ENCODE peak calls at places on chromosomes 4 and X, in seven cellular contexts. O is dermis microvascular lymphatic vessel endothelial cell; P is HCT116; X is endothelial cell; T is activated T-cell treated with anti-CD3 and anti-CD28 coated beads, Interleukin-2, amount 50 U/mL, for 4 hours; M is NCI-H2171 treated with DMSO at 0.1 percent for 48 hours; G is retina. W is an unnamed sample.
A peak's percentile ranks its signal among the peaks of the same experiment; 100 is the strongest.

GRCh38 chr4:164239976-164240375 is 514.0 kb upstream of the SMIM31 start:
- DNase-seq in O (no peak), P (no peak), X (no peak), T (no peak), M (no peak), G (no peak), W (peak; percentile 22)

GRCh38 chr4:136283973-136284372 is 1248.3 kb downstream of the PCDH18 start:
- DNase-seq in O (no peak), P (no peak), X (no peak), T (no peak), M (no peak), G (no peak), W (no peak)

GRCh38 chrX:129773649-129774458 is 5.9 kb upstream of the SASH3 start:
- DNase-seq in O (no peak), P (no peak), X (no peak), T (no peak), M (no peak), G (no peak), W (no peak)

GRCh38 chr4:118811008-118811764 is 24.7 kb downstream of the SEC24D start:
- DNase-seq in O (no peak), P (no peak), X (no peak), T (no peak), M (no peak), G (no peak), W (no peak)

GRCh38 chr4:68906238-68907137 is 45.1 kb downstream of the UGT2A3 start:
- DNase-seq in O (no peak), P (no peak), X (peak; percentile 14), T (no peak), M (no peak), G (no peak), W (no peak)

GRCh38 chrX:78712381-78712780 is 35.1 kb upstream of the LPAR4 start:
- DNase-seq in O (no peak), P (no peak), X (no peak), T (no peak), M (no peak), G (no peak), W (no peak)

GRCh38 chrX:16587776-16588175 is 62.2 kb upstream of the S100G start:
- DNase-seq in O (no peak), P (no peak), X (no peak), T (no peak), M (no peak), G (no peak), W (no peak)

GRCh38 chr4:242121-242848 is 63.0 kb downstream of the ZNF732 start:
- DNase-seq in O (peak; percentile 66), P (no peak), X (peak; percentile 11), T (peak; percentile 52), M (peak; percentile 48), G (no peak), W (no peak)

GRCh38 chrX:18354369-18355329 is at the start of gene SCML2:
- DNase-seq in O (no peak), P (no peak), X (peak; percentile 49), T (peak; percentile 17), M (peak; percentile 54), G (peak; percentile 78), W (peak; percentile 37)